ENCODE peak calls at places on chromosome 21, in ten cellular contexts. T is stomach, J is testis, V is adrenal gland, X is thyroid gland, Q is esophagus muscularis mucosa, U is IMR-90, S is endothelial cell of umbilical vein, Y is transverse colon, I is heart left ventricle. R is an unnamed sample.

GRCh38 chr21:45972353-45972715 is 9.2 kb upstream of the COL6A1 start:
- DNase-seq in T (no peak), J (no peak), V (no peak), X (no peak), Q (no peak), U (no peak), S (no peak), Y (peak; percentile 13), I (peak; percentile 60), R (peak; percentile 75)

GRCh38 chr21:15826147-15826780 is 96.5 kb downstream of the USP25 start:
- DNase-seq in T (no peak), J (peak; percentile 21), V (no peak), X (peak; percentile 4), Q (no peak), U (peak; percentile 54), S (peak; percentile 74), Y (peak; percentile 26), I (no peak), R (no peak)

GRCh38 chr21:19049567-19049966 is 646.0 kb upstream of the TMPRSS15 start:
- DNase-seq in T (no peak), J (no peak), V (no peak), X (no peak), Q (no peak), U (no peak), S (no peak), Y (no peak), I (no peak), R (no peak)

GRCh38 chr21:21851657-21852056 is 853.4 kb downstream of the NCAM2 start:
- DNase-seq in T (no peak), J (no peak), V (no peak), X (no peak), Q (no peak), U (peak; percentile 13), S (no peak), Y (no peak), I (no peak), R (no peak)

GRCh38 chr21:15775981-15776380 is 46.2 kb downstream of the USP25 start:
- DNase-seq in T (no peak), J (no peak), V (no peak), X (no peak), Q (no peak), U (peak; percentile 89), S (no peak), Y (no peak), I (no peak), R (no peak)

GRCh38 chr21:46098303-46099141 is 610 bp downstream of the COL6A2 start:
- DNase-seq in T (peak; percentile 20), J (peak; percentile 8), V (peak; percentile 20), X (no peak), Q (peak; percentile 66), U (no peak), S (no peak), Y (peak; percentile 10), I (peak; percentile 43), R (peak; percentile 74)

GRCh38 chr21:28099296-28099695 is 893.4 kb downstream of the LTN1 start:
- DNase-seq in T (no peak), J (peak; percentile 62), V (no peak), X (no peak), Q (no peak), U (peak; percentile 10), S (no peak), Y (no peak), I (peak; percentile 72), R (no peak)

GRCh38 chr21:17690078-17690494 is 77.4 kb upstream of the BTG3 start:
- DNase-seq in T (no peak), J (no peak), V (no peak), X (no peak), Q (no peak), U (no peak), S (no peak), Y (no peak), I (no peak), R (no peak)

GRCh38 chr21:27759091-27759659 is 792.3 kb upstream of the ADAMTS5 start:
- DNase-seq in T (no peak), J (peak; percentile 38), V (no peak), X (no peak), Q (no peak), U (no peak), S (no peak), Y (peak; percentile 47), I (peak; percentile 43), R (no peak)

GRCh38 chr21:34522284-34522683 is 10.3 kb upstream of the KCNE1 start:
- DNase-seq in T (no peak), J (no peak), V (no peak), X (no peak), Q (no peak), U (no peak), S (no peak), Y (peak; percentile 61), I (no peak), R (no peak)

DNA sequence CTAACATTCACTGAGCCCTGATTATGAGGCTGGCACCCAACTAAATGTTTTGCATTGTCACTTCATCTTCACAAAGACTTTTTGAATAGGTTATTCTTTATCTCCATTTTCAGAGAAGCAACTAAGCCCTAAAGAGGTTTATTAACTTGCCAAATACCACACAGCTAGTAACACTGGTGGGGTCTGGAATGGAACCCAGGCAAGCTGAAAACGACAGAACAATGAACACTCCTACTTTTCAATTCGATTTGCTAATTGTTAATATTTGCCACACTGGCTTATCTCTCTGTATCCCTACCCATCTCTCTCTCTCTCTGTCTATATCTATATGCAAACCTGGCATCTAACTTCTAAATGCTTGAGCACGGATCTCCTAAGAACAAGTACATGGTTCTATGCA is 40.6 kb downstream of the MRPL39 start:
- DNase-seq in T (no peak), J (no peak), V (no peak), X (no peak), Q (no peak), U (no peak), S (no peak), Y (no peak), I (no peak), R (no peak)
- TF ChIP-seq POLR2A in T (no peak), J (no peak), V (no peak), X (no peak), Q (no peak), U (no peak), S (no peak), Y (no peak), I (no peak), R (no peak)

DNA sequence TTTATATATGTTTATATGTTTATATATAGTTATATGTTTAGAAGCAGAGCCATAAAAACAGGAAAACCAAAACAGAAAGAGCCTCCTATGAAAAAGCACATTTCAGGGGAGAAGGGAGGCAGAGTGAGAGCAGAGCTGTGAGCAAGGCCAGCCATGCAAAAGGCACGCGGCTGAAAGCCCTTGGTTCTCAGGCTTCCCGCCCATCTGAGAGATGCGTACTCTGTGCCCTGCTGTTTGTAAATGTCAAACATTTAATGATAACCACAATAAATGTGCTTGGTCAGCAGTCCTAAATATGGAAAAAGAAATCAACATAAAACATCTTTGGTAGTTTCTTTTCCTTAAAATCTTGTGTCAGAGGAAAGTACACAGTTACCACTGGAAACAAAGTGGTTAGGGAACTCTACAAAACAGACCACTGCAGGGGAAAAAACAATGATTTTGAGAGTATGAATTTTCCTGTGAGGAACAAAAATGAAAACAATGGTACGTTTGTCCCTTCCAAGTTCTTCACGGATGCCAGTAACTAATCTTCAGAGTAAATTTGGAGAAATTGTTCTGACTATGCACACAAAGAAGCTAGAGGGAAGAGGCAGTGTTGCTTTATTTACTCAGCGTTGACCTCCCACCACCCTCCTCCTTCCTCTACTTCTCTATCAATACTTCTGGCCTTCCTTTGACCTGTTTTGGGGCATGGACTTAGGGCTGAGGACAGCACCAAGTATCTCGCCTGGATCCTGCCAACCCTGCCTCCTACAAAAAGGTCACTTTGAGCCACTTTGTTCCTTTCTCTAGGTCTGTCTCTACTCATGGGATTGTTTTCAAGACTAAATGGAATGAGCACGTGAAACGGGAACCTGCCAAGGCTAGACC is 282.9 kb downstream of the DSCAM start:
- DNase-seq in T (no peak), J (no peak), V (no peak), X (no peak), Q (peak; percentile 60), U (no peak), S (no peak), Y (no peak), I (peak; percentile 30), R (no peak)
- H3K4me1 ChIP-seq in T (no peaks in the 10 kb centered on the region), J (no peaks in the 10 kb centered on the region), V (no peaks in the 10 kb centered on the region), X (no peaks in the 10 kb centered on the region), Q (no peaks in the 10 kb centered on the region), U (no peaks in the 10 kb centered on the region), S (no peaks in the 10 kb centered on the region), Y (no peaks in the 10 kb centered on the region), I (no peaks in the 10 kb centered on the region), R (no peaks in the 10 kb centered on the region)

DNA sequence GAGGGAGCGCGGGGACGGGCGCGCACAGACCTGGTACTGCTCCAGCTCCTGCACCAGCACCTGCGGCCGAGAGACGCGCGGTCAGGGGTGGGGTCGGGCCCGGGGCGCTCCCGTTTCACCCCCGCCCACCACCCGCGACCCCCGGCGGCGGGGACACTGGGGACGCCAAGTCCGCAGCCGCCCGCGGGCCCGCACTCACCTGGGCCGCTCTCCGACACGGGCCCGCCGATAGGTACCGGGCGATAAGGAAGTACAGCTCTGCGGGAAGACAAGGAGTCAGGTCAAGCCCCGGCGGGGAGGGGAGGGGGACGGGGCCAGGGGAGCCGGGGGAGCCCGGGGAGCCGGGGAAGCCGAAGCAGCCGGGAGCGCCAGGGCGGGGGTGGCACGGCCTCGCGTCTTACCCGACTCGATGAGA is 383 bp downstream of the BRWD1 start:
- DNase-seq in T (peak; percentile 35), J (peak; percentile 37), V (no peak), X (peak; percentile 33), Q (no peak), U (no peak), S (no peak), Y (peak; percentile 44), I (no peak), R (peak; percentile 92)
- TF ChIP-seq CTCF in T (no peak), J (no peak), V (no peak), X (no peak), Q (no peak), U (no peak), S (no peak), Y (no peak), I (no peak), R (no peak)

GRCh38 chr21:44844256-44844655 is 26.4 kb upstream of the SUMO3 start:
- DNase-seq in T (no peak), J (no peak), V (no peak), X (no peak), Q (no peak), U (no peak), S (no peak), Y (no peak), I (no peak), R (no peak)

GRCh38 chr21:44846201-44846484 is 27.3 kb downstream of the PTTG1IP start:
- DNase-seq in T (no peak), J (no peak), V (no peak), X (no peak), Q (no peak), U (no peak), S (no peak), Y (no peak), I (no peak), R (no peak)

GRCh38 chr21:44846485-44847260 is 26.8 kb downstream of the PTTG1IP start:
- DNase-seq in T (peak; percentile 60), J (peak; percentile 81), V (no peak), X (peak; percentile 82), Q (peak; percentile 94), U (peak; percentile 35), S (no peak), Y (peak; percentile 61), I (peak; percentile 59), R (peak; percentile 87)

GRCh38 chr21:44847261-44848056 is 26.0 kb downstream of the PTTG1IP start:
- DNase-seq in T (no peak), J (no peak), V (no peak), X (no peak), Q (no peak), U (no peak), S (no peak), Y (no peak), I (no peak), R (no peak)

GRCh38 chr21:44845418-44846200 is 27.7 kb upstream of the SUMO3 start:
- DNase-seq in T (peak; percentile 65), J (peak; percentile 34), V (no peak), X (peak; percentile 46), Q (peak; percentile 92), U (peak; percentile 24), S (peak; percentile 68), Y (peak; percentile 68), I (peak; percentile 86), R (peak; percentile 89)
- TF ChIP-seq POLR2A in T (no peak), J (no peak), V (no peak), X (no peak), Q (no peak), U (no peak), S (no peak), Y (no peak), I (no peak), R (no peak)

R was measured in spleen.